ENCODE peak calls at places on chromosomes 12 and 14, in eight cellular contexts. J is GM23338, F is stomach, E is Panc1, L is K562, Q is spleen, N is prostate gland, A is breast epithelium. H is an unnamed sample.

GRCh38 chr12:132651444-132652100 is 33.0 kb downstream of the P2RX2 start:
- DNase-seq in F (no peak), J (no peak), A (no peak), Q (peak; percentile 29), N (no peak), L (no peak), E (no peak), H (no peak)

GRCh38 chr14:105841022-105842009 is 314.9 kb downstream of the TMEM121 start:
- DNase-seq in Q (no peak), E (no peak), N (no peak), J (no peak), F (no peak), A (no peak), L (no peak), H (no peak)

GRCh38 chr12:49233842-49234526 is 30.9 kb upstream of the TUBA1C start:
- DNase-seq in E (no peak), F (peak; percentile 45), N (no peak), J (peak; percentile 31), L (peak; percentile 43), Q (peak; percentile 94), A (no peak), H (no peak)

GRCh38 chr12:41228066-41228820 is 40.1 kb downstream of the PDZRN4 start:
- DNase-seq in F (no peak), Q (no peak), J (no peak), L (no peak), N (no peak), E (no peak), A (no peak), H (no peak)

GRCh38 chr12:117043598-117043901 is 55.7 kb downstream of the TESC start:
- DNase-seq in N (no peak), L (no peak), J (no peak), A (no peak), E (no peak), F (no peak), Q (no peak), H (no peak)

GRCh38 chr14:52153939-52154338 is 85.1 kb upstream of the NID2 start:
- DNase-seq in N (no peak), J (no peak), L (no peak), E (no peak), Q (no peak), A (no peak), F (no peak), H (no peak)

GRCh38 chr12:57464569-57464968 is 5.0 kb downstream of the GLI1 start:
- DNase-seq in E (no peak), J (no peak), F (no peak), A (no peak), Q (peak; percentile 66), L (no peak), N (no peak), H (no peak)

GRCh38 chr12:27236498-27236897 is 7.6 kb upstream of the STK38L start:
- DNase-seq in F (no peak), L (no peak), A (no peak), N (no peak), E (no peak), Q (no peak), J (no peak), H (no peak)

GRCh38 chr14:71175491-71175890 is 268.2 kb downstream of the PCNX1 start:
- DNase-seq in A (peak; percentile 59), J (no peak), L (no peak), N (peak; percentile 15), E (no peak), F (peak; percentile 28), Q (no peak), H (no peak)

DNA sequence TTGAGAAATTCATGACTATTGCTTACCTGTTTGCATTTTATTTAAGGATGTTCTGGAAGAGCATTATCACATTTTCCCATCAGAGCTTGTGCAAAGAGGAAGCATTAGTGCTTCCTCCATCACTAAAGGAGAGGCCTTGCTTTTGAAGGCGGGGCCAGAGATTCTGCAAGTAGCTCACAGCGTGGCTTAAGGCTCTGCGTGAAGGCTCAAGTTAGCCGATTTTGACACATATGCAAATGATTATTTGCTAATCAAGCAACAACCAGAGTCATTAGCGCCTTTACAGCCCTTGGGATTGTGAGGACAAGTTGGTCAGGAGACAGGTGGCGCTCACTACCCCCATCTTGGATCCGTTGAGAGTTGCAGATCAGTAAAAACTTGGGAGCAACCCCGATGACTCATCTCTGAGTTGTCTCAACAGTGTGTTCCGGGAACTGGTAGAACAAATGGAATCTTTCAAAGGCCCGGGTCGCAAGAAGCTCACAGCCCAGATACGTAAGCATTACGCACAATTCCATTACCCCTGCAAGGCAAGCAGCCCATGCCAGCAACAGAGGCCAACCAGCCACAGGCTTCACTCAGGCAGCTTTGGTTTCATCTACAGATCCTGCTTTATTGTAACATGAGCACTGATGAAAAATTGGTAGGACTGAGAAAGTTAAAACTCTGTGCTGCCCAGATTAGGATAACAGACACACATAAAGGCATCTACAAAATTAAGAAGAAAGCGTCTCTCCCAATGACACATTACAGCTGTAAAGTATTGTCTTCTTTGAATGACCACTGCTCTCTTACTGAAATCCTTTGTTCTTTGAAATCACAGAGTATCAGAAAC is 34.9 kb upstream of the SPTSSA start:
- DNase-seq in L (peak; percentile 68), Q (no peak), A (peak; percentile 71), N (peak; percentile 73), F (peak; percentile 41), E (peak; percentile 85), J (peak; percentile 76), H (no peak)
- TF ChIP-seq POLR2AphosphoS5 in L (no peak), Q (peak; percentile 63), A (peak; percentile 72), N (peak; percentile 81), F (no peak), E (peak; percentile 24), J (no peak), H (no peak)

GRCh38 chr14:103815253-103815652 is 32.1 kb downstream of the PPP1R13B start:
- DNase-seq in N (no peak), L (no peak), J (no peak), E (no peak), F (no peak), Q (no peak), A (no peak), H (no peak)

GRCh38 chr14:103818870-103819269 is 28.5 kb downstream of the PPP1R13B start:
- DNase-seq in F (no peak), Q (no peak), L (no peak), A (no peak), E (no peak), N (no peak), J (no peak), H (no peak)

GRCh38 chr14:103817595-103817994 is 29.8 kb downstream of the PPP1R13B start:
- DNase-seq in Q (no peak), L (no peak), J (no peak), A (no peak), E (no peak), F (no peak), N (no peak), H (no peak)

GRCh38 chr14:103818422-103818821 is 29.0 kb downstream of the PPP1R13B start:
- DNase-seq in A (no peak), E (no peak), L (no peak), F (no peak), J (no peak), N (no peak), Q (no peak), H (no peak)

DNA sequence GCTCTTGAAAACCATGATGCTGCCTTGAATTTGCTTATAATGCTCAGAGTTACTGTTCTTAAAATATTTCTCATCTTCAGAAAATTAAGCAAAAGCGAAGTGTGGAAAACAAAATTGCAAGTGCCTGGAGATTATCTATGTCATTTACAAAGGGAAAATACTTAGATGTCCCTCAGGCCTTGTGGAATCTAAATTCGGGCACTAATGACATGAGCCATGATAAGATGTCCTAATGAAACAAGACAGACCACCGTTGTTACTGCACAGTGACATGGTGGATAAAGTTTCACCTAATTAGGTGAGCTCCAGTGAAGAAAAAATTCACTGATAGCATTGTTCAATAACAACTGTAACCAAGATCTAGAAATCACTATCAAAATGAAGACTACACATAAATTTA is 30.4 kb downstream of the PPP1R13B start:
- DNase-seq in N (no peak), Q (no peak), E (no peak), L (no peak), A (no peak), J (no peak), F (no peak), H (no peak)
- TF ChIP-seq POLR2AphosphoS5 in N (no peak), Q (no peak), E (no peak), L (no peak), A (no peak), J (no peak), F (no peak), H (no peak)

GRCh38 chr12:123050331-123050809 is 69.9 kb downstream of the ARL6IP4 start:
- DNase-seq in A (no peak), Q (no peak), N (peak; percentile 70), E (no peak), F (no peak), J (no peak), L (no peak), H (no peak)
- TF ChIP-seq POLR2AphosphoS5 in A (no peak), Q (no peak), N (peak; percentile 83), E (no peak), F (no peak), J (no peak), L (no peak), H (no peak)

GRCh38 chr14:23123419-23123818 is 4.4 kb upstream of the CEBPE start:
- DNase-seq in E (no peak), A (peak; percentile 92), N (peak; percentile 75), L (peak; percentile 85), F (peak; percentile 93), Q (peak; percentile 69), J (no peak), H (no peak)
- TF ChIP-seq POLR2AphosphoS5 in E (no peak), A (no peak), N (no peak), L (no peak), F (no peak), Q (peak; percentile 61), J (no peak), H (no peak)

GRCh38 chr12:14396071-14396470 is 30.6 kb downstream of the ATF7IP start:
- DNase-seq in Q (no peak), E (no peak), L (no peak), J (no peak), F (no peak), N (no peak), A (no peak), H (no peak)

GRCh38 chr12:14390885-14391530 is 25.5 kb downstream of the ATF7IP start:
- DNase-seq in J (no peak), F (no peak), L (no peak), A (no peak), Q (no peak), N (no peak), E (no peak), H (no peak)

GRCh38 chr12:14393736-14394135 is 28.3 kb downstream of the ATF7IP start:
- DNase-seq in F (no peak), Q (no peak), N (no peak), J (no peak), L (no peak), A (no peak), E (no peak), H (no peak)

GRCh38 chr12:14395059-14395778 is 29.7 kb downstream of the ATF7IP start:
- DNase-seq in E (no peak), L (no peak), A (no peak), J (no peak), N (no peak), F (no peak), Q (no peak), H (no peak)

GRCh38 chr12:14394317-14395058 is 29.0 kb downstream of the ATF7IP start:
- DNase-seq in Q (no peak), J (peak; percentile 79), E (peak; percentile 47), A (no peak), N (peak; percentile 28), L (peak; percentile 46), F (peak; percentile 38), H (no peak)
- TF ChIP-seq POLR2AphosphoS5 in Q (no peak), J (no peak), E (no peak), A (peak; percentile 37), N (peak; percentile 73), L (no peak), F (peak; percentile 36), H (no peak)

GRCh38 chr14:69260979-69261605 is 1.1 kb downstream of the GALNT16 start:
- DNase-seq in Q (peak; percentile 75), F (peak; percentile 37), E (no peak), A (no peak), N (peak; percentile 14), L (peak; percentile 73), J (peak; percentile 79), H (peak; percentile 93)
- TF ChIP-seq POLR2AphosphoS5 in Q (no peak), F (no peak), E (no peak), A (no peak), N (no peak), L (no peak), J (no peak), H (no peak)